ENCODE peak calls at places on chromosomes 7 and 10, in seven cellular contexts. F is hepatocyte, H is A549, A is HCT116, U is GM23338, V is endothelial cell of umbilical vein, T is astrocyte. D is an unnamed sample. For H3K4me1, the result is how much of the 10 kb centered on the place peaks cover.

GRCh38 chr10:126950401-126951105 is 45.3 kb downstream of the DOCK1 start:
- DNase-seq in F (no peak), H (no peak), A (no peak), U (no peak), V (no peak), T (no peak), D (no peak)

GRCh38 chr7:137681657-137682562 is 164.9 kb downstream of the DGKI start:
- DNase-seq in F (no peak), H (no peak), A (no peak), U (no peak), V (no peak), T (peak), D (no peak)

GRCh38 chr7:135575296-135575695 is 17.6 kb downstream of the NUP205 start:
- DNase-seq in F (no peak), H (no peak), A (no peak), U (no peak), V (no peak), T (no peak), D (peak)

GRCh38 chr7:68699090-68699711 is 899.1 kb upstream of the AUTS2 start:
- DNase-seq in F (no peak), H (peak), A (no peak), U (no peak), V (no peak), T (peak), D (no peak)

GRCh38 chr7:40571796-40572195 is 437.0 kb downstream of the SUGCT start:
- DNase-seq in F (no peak), H (no peak), A (no peak), U (no peak), V (no peak), T (peak), D (no peak)

GRCh38 chr10:3805227-3805790 is 20.3 kb upstream of the KLF6 start:
- DNase-seq in F (no peak), H (peak), A (peak), U (no peak), V (peak), T (peak), D (peak)

GRCh38 chr10:22369433-22370072 is 24.3 kb downstream of the SPAG6 start:
- DNase-seq in F (no peak), H (peak), A (peak), U (no peak), V (peak), T (no peak), D (no peak)

GRCh38 chr7:112874909-112875308 is 84.7 kb upstream of the TMEM168 start:
- DNase-seq in F (no peak), H (no peak), A (no peak), U (no peak), V (no peak), T (peak), D (no peak)

GRCh38 chr10:96222441-96222840 is 48.9 kb downstream of the BLNK start:
- DNase-seq in F (no peak), H (no peak), A (no peak), U (peak), V (no peak), T (no peak), D (peak)

GRCh38 chr10:56231436-56231835 is 129.6 kb downstream of the ZWINT start:
- DNase-seq in F (no peak), H (peak), A (no peak), U (peak), V (no peak), T (no peak), D (no peak)

GRCh38 chr10:12628964-12629766 is 279.8 kb downstream of the CAMK1D start:
- DNase-seq in F (peak), H (peak), A (no peak), U (no peak), V (no peak), T (peak), D (no peak)

GRCh38 chr10:61662794-61663259 is at the start of gene CABCOCO1:
- DNase-seq in F (peak), H (peak), A (peak), U (peak), V (peak), T (peak), D (no peak)

GRCh38 chr10:63007112-63007511 is 126.0 kb upstream of the NRBF2 start:
- DNase-seq in F (no peak), H (no peak), A (no peak), U (no peak), V (no peak), T (no peak), D (no peak)

GRCh38 chr7:33905389-33906032 is at the start of gene BMPER:
- DNase-seq in F (peak), H (peak), A (no peak), U (peak), V (no peak), T (no peak), D (no peak)

DNA sequence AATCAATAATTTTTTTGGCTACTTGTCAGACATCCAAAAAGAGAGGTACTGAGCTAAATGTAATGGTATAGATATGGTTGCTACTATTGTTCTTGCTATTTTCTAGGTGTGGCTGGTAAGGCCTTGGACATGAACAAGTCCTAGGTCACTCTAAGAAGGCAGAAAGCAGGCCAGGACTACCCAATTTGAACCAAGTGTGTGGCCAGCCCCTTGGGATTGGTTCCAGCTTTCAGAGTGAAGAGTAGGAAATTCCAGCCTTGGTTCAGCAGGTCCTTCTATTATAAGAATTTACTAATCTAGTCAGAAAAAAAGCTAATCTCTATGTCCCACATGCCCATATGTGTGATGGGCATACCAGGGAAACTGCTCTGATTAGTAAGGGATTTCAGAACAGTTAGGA is 7.8 kb upstream of the TARP start:
- DNase-seq in F (no peak), H (no peak), A (no peak), U (no peak), V (no peak), T (no peak), D (no peak)
- H3K4me2 ChIP-seq in F (no peak), H (no peak), A (no peak), U (no peak), V (no peak), T (no peak), D (no peak)

GRCh38 chr7:45898241-45898640 is 10.0 kb downstream of the IGFBP1 start:
- DNase-seq in F (no peak), H (no peak), A (no peak), U (no peak), V (no peak), T (no peak), D (no peak)

GRCh38 chr7:45902820-45903219 is 14.5 kb downstream of the IGFBP1 start:
- DNase-seq in F (no peak), H (no peak), A (no peak), U (no peak), V (no peak), T (no peak), D (no peak)

GRCh38 chr7:45897042-45897690 is 8.9 kb downstream of the IGFBP1 start:
- DNase-seq in F (no peak), H (no peak), A (no peak), U (no peak), V (no peak), T (peak), D (no peak)

GRCh38 chr7:45901566-45901965 is 13.3 kb downstream of the IGFBP1 start:
- DNase-seq in F (no peak), H (no peak), A (no peak), U (no peak), V (no peak), T (no peak), D (no peak)
- H3K4me3 ChIP-seq in F (no peak), H (no peak), A (no peak), U (no peak), V (no peak), T (no peak), D (no peak)

DNA sequence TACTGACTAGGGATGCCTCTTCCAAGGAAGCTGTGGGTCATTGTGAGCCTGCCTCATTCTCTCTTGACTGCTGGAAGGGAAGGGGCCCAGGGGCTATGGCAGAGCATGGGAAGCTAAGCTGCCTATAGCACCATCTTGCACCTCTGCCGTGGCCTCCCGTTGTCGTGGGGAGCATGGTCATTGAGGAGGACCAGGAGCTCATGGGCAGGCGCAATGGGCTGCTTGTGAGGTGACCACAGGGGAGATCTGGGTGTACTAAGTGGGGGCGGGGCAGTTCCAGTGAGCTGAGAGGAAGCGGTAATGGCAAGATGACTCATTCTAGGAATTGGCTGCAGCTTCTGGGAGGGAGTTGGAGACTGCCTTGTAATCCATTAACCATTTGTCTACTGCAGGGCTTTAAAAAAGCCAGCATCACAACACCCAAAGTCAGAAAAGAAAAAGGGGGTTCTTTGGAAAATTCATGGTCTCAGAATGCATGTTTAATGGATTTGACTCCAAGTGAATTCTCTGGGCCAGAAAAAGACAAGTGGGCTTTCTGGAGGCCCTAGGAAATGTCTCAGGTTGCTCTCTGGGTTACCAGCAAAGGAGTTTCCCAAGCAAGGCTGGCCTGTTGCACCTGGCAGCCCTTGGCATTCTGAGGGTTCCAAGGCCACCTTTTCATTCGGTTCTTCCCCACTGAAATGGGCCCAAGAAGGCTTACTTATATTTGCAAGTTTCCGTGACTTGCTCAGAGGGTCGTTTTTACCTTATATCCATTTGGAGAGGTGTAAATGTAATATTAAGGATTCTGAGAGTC is 3.6 kb downstream of the DUSP5 start:
- DNase-seq in F (peak), H (peak), A (peak), U (peak), V (peak), T (peak), D (no peak)
- H3K4me1 ChIP-seq in F (under half), H (half or more), A (under half), U (under half), V (half or more), T (half or more), D (half or more)

GRCh38 chr7:90564455-90564854 is 31.7 kb upstream of the CDK14 start:
- DNase-seq in F (no peak), H (no peak), A (no peak), U (no peak), V (no peak), T (no peak), D (no peak)

GRCh38 chr7:90574136-90574819 is 21.8 kb upstream of the CDK14 start:
- DNase-seq in F (peak), H (no peak), A (no peak), U (peak), V (no peak), T (peak), D (no peak)

GRCh38 chr7:90568213-90568612 is 27.9 kb upstream of the CDK14 start:
- DNase-seq in F (no peak), H (no peak), A (no peak), U (no peak), V (no peak), T (peak), D (no peak)

GRCh38 chr7:90570373-90570959 is 25.7 kb upstream of the CDK14 start:
- DNase-seq in F (no peak), H (no peak), A (no peak), U (no peak), V (no peak), T (no peak), D (no peak)

GRCh38 chr7:90569368-90569767 is 26.8 kb upstream of the CDK14 start:
- DNase-seq in F (no peak), H (no peak), A (no peak), U (no peak), V (no peak), T (no peak), D (peak)
- H3K4me2 ChIP-seq in F (no peak), H (no peak), A (no peak), U (no peak), V (no peak), T (no peak), D (peak)

DNA sequence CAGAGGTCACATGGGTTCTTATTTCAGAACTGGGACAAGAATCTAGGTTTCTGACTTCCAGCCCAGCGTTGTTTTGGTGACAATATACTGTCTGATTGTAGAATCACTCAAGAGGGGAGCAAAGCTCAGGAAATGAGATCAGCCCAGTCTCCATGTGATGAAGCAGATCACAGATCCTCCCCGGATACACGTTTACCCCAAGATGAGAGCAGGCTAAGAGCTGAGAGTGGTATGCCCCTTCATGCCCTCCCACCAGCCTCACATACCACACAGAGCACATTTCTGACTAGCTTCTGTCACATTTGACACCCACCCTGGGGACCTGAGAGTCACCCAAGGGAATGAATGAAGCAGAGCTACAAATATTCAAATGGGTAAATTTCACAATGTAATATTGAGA is 27.1 kb upstream of the PRKCQ start:
- DNase-seq in F (no peak), H (no peak), A (no peak), U (no peak), V (no peak), T (no peak), D (no peak)
- H3K4me3 ChIP-seq in F (no peak), H (no peak), A (no peak), U (no peak), V (no peak), T (no peak), D (no peak)

GRCh38 chr10:48600645-48601505 is 4.0 kb downstream of the ARHGAP22 start:
- DNase-seq in F (no peak), H (no peak), A (no peak), U (no peak), V (no peak), T (no peak), D (no peak)
- H3K4me1 ChIP-seq in F (under half), H (under half), A (under half), U (under half), V (under half), T (under half), D (under half)

D was measured in OCI-LY7.